ENCODE peak calls at places on chromosomes 5 and 9, in four cellular contexts. E is HepG2, K is K562, X is GM12878. W is an unnamed sample.

GRCh38 chr5:143826909-143827514 is 15.1 kb downstream of the HMHB1 start:
- DNase-seq in X (peak), E (no peak), K (no peak), W (no peak)

GRCh38 chr9:83933804-83934203 is 12.6 kb upstream of the KIF27 start:
- DNase-seq in X (no peak), E (no peak), K (no peak), W (no peak)

GRCh38 chr5:14849516-14850294 is 21.9 kb downstream of the ANKH start:
- DNase-seq in X (no peak), K (no peak), E (no peak), W (no peak)

GRCh38 chr5:91339053-91339710 is 43.9 kb downstream of the ARRDC3 start:
- DNase-seq in E (no peak), K (no peak), X (no peak), W (peak)

GRCh38 chr5:147935032-147935431 is 28.7 kb upstream of the C5orf46 start:
- DNase-seq in E (peak), X (no peak), K (no peak), W (no peak)

GRCh38 chr9:38423939-38424843 is at the start of gene IGFBPL1:
- DNase-seq in E (no peak), K (no peak), X (no peak), W (peak)

GRCh38 chr5:76732405-76733048 is 16.6 kb downstream of the F2R start:
- DNase-seq in X (no peak), K (no peak), E (no peak), W (no peak)

GRCh38 chr9:101138516-101138915 is 110.0 kb downstream of the PLPPR1 start:
- DNase-seq in K (no peak), X (no peak), E (no peak), W (no peak)

GRCh38 chr5:119570935-119571334 is 58.4 kb upstream of the FAM170A start:
- DNase-seq in K (no peak), E (no peak), X (no peak), W (no peak)

GRCh38 chr5:158514353-158514960 is 585.3 kb downstream of the EBF1 start:
- DNase-seq in E (no peak), X (no peak), K (no peak), W (no peak)

GRCh38 chr9:87395804-87396458 is 101.7 kb upstream of the DAPK1 start:
- DNase-seq in X (no peak), K (no peak), E (peak), W (no peak)

GRCh38 chr9:96618209-96619108 is 1.2 kb downstream of the CDC14B start:
- DNase-seq in K (peak), E (peak), X (no peak), W (no peak)

GRCh38 chr5:60023255-60023654 is 129.7 kb upstream of the PDE4D start:
- DNase-seq in K (no peak), X (no peak), E (no peak), W (no peak)

GRCh38 chr5:180340856-180341255 is 12.3 kb downstream of the GFPT2 start:
- DNase-seq in X (no peak), K (no peak), E (no peak), W (no peak)

GRCh38 chr5:176864755-176865154 is 34.4 kb downstream of the HK3 start:
- DNase-seq in E (no peak), K (no peak), X (no peak), W (no peak)

GRCh38 chr9:3506164-3506563 is 19.6 kb downstream of the RFX3 start:
- DNase-seq in K (no peak), E (no peak), X (no peak), W (no peak)

GRCh38 chr9:125992557-125992956 is 245.4 kb downstream of the PBX3 start:
- DNase-seq in K (no peak), X (no peak), E (no peak), W (no peak)

GRCh38 chr5:135395451-135395850 is 3.6 kb downstream of the MACROH2A1 start:
- DNase-seq in E (no peak), X (no peak), K (peak), W (no peak)

DNA sequence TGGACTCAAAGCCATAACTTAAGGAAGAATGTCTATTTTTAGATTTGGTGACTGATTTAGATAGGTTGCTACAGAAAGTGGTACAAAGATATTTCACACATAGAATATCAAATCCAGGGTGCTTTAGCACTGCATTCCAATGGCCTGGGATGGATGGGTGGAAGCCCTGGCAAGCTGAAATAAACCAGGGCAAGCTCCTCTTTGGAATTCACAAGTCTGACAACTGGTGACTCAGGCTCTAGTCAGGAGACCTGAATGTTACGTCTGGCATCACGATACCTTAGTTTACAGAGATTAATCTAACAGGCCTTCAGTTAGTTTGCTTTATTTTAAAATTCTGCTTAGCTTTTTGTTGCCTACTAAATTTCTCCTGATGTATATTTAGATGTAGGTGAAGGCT is 144.0 kb downstream of the TMC1 start:
- DNase-seq in X (no peak), K (no peak), E (no peak), W (no peak)
- TF ChIP-seq CBX5 in X (no peak), K (no peak), E (no peak), W (no peak)

DNA sequence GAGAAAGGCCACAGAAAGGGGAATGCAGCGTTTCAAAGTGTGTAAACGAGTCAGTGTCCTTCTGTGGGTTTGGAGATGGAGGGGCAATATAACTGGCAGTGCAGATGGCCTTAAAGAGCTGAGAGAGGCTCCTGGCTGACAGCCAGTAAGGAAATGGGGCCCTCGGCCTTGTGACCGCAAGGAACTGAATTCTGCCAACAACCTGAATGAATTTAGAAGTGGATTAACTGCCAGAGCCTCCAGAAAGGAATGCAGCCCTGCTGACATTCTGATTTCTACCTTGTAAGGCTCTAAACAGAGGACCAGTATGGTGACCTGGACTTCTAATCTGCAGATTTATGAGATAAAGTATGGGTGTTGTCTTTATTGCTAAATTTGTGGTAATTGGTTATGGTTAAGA is 17.5 kb upstream of the NREP start:
- DNase-seq in K (no peak), E (no peak), X (no peak), W (no peak)
- TF ChIP-seq CBX5 in K (no peak), E (no peak), X (no peak), W (no peak)

GRCh38 chr5:149201121-149201637 is 59.9 kb downstream of the ABLIM3 start:
- DNase-seq in K (no peak), X (no peak), E (peak), W (peak)

GRCh38 chr5:149200355-149200754 is 59.1 kb downstream of the ABLIM3 start:
- DNase-seq in E (no peak), X (no peak), K (no peak), W (no peak)

GRCh38 chr5:149198148-149198547 is 56.9 kb downstream of the ABLIM3 start:
- DNase-seq in K (no peak), E (no peak), X (no peak), W (no peak)

GRCh38 chr5:149195962-149196361 is 54.7 kb downstream of the ABLIM3 start:
- DNase-seq in K (no peak), X (no peak), E (no peak), W (no peak)

GRCh38 chr5:149195337-149195887 is 54.1 kb downstream of the ABLIM3 start:
- DNase-seq in X (no peak), K (no peak), E (no peak), W (no peak)
- TF ChIP-seq CBX5 in X (no peak), K (no peak), E (no peak), W (no peak)

DNA sequence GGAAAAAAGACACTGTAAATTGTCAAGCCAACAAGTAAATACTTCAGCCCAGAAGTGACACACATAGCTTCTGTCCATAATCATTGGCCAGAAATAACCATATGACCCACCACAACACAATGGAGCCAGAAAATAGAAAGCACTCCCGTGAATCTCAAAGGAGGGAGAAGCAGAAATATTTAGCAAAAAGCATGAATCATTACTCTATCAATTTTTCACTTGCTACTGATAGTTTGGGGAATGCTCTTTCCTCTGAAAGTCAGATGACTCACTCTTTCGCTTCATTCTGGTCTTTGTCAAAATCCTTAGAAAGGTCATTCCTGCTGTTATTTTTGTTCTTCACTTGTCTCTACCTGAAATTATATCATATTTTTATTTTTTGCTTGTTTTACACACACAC is 312.6 kb downstream of the TMEM232 start:
- DNase-seq in X (no peak), E (no peak), K (no peak), W (no peak)
- TF ChIP-seq CBX5 in X (no peak), E (no peak), K (no peak), W (no peak)

GRCh38 chr9:99105152-99106043 is 485 bp downstream of the TGFBR1 start:
- DNase-seq in K (peak), E (peak), X (no peak), W (peak)
- TF ChIP-seq CBX5 in K (no peak), E (no peak), X (no peak), W (no peak)

DNA sequence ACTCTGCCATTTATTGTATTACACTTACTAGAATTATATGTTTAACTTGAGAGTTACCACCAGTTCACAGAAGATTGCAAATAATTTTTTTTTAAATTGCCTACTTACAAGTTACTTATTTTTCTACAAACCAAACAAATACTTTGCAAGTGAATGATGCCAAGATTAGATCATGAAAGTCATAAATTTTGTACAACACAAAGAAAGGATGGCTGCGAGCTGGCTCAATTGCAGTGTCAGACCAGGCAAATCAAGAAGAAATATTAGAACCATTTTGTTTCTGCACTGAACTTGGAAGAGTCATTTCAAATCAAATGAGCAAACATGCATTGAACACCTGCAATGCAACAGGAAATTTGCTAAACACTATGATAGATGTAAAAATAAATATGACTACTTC is 97.3 kb downstream of the PLCXD3 start:
- DNase-seq in E (no peak), X (no peak), K (no peak), W (no peak)
- TF ChIP-seq CBX5 in E (no peak), X (no peak), K (no peak), W (no peak)

W was measured in H1.